ENCODE peak calls at places on chromosomes 13 and 19, in six cellular contexts. One of them, this sample, is unnamed.

GRCh38 chr19:5624154-5624663 is 1.3 kb downstream of the SAFB start:
- DNase-seq in hepatocyte: peak
- DNase-seq in neural progenitor cell: peak
- DNase-seq in OCI-LY7: peak
- DNase-seq in GM23338: peak
- DNase-seq in HCT116: no peak
- DNase-seq in this sample: peak

GRCh38 chr13:104086205-104086604 is 1020.0 kb upstream of the SLC10A2 start:
- DNase-seq in hepatocyte: no peak
- DNase-seq in neural progenitor cell: no peak
- DNase-seq in OCI-LY7: no peak
- DNase-seq in GM23338: no peak
- DNase-seq in HCT116: no peak
- DNase-seq in this sample: no peak

GRCh38 chr13:92187378-92187989 is 789.1 kb downstream of the GPC5 start:
- DNase-seq in hepatocyte: peak
- DNase-seq in neural progenitor cell: peak
- DNase-seq in OCI-LY7: peak
- DNase-seq in GM23338: peak
- DNase-seq in HCT116: no peak
- DNase-seq in this sample: peak

GRCh38 chr19:49475191-49475932 is 1.3 kb downstream of the FLT3LG start:
- DNase-seq in hepatocyte: no peak
- DNase-seq in neural progenitor cell: no peak
- DNase-seq in OCI-LY7: no peak
- DNase-seq in GM23338: no peak
- DNase-seq in HCT116: no peak
- DNase-seq in this sample: no peak

GRCh38 chr13:26548251-26548765 is 9.2 kb upstream of the WASF3 start:
- DNase-seq in hepatocyte: no peak
- DNase-seq in neural progenitor cell: no peak
- DNase-seq in OCI-LY7: no peak
- DNase-seq in GM23338: no peak
- DNase-seq in HCT116: no peak
- DNase-seq in this sample: no peak

GRCh38 chr19:7554990-7555864 is 19.7 kb downstream of the PNPLA6 start:
- DNase-seq in hepatocyte: no peak
- DNase-seq in neural progenitor cell: peak
- DNase-seq in OCI-LY7: peak
- DNase-seq in GM23338: peak
- DNase-seq in HCT116: no peak
- DNase-seq in this sample: no peak

GRCh38 chr19:3404324-3405260 is 38.2 kb downstream of the NFIC start:
- DNase-seq in hepatocyte: peak
- DNase-seq in neural progenitor cell: no peak
- DNase-seq in OCI-LY7: no peak
- DNase-seq in GM23338: peak
- DNase-seq in HCT116: no peak
- DNase-seq in this sample: no peak

GRCh38 chr13:27638521-27638920 is 16.8 kb downstream of the POLR1D start:
- DNase-seq in hepatocyte: no peak
- DNase-seq in neural progenitor cell: no peak
- DNase-seq in OCI-LY7: no peak
- DNase-seq in GM23338: no peak
- DNase-seq in HCT116: no peak
- DNase-seq in this sample: no peak

GRCh38 chr13:83350569-83350968 is 531.7 kb downstream of the SLITRK1 start:
- DNase-seq in hepatocyte: no peak
- DNase-seq in neural progenitor cell: no peak
- DNase-seq in OCI-LY7: no peak
- DNase-seq in GM23338: no peak
- DNase-seq in HCT116: no peak
- DNase-seq in this sample: peak

GRCh38 chr13:71624641-71625040 is 242.4 kb downstream of the DACH1 start:
- DNase-seq in hepatocyte: no peak
- DNase-seq in neural progenitor cell: peak
- DNase-seq in OCI-LY7: no peak
- DNase-seq in GM23338: no peak
- DNase-seq in HCT116: no peak
- DNase-seq in this sample: no peak

GRCh38 chr19:3270908-3271307 is 46.4 kb downstream of the CELF5 start:
- DNase-seq in hepatocyte: peak
- DNase-seq in neural progenitor cell: peak
- DNase-seq in OCI-LY7: peak
- DNase-seq in GM23338: peak
- DNase-seq in HCT116: peak
- DNase-seq in this sample: peak

GRCh38 chr19:14383898-14384669 is 2.8 kb downstream of the ADGRE5 start:
- DNase-seq in hepatocyte: no peak
- DNase-seq in neural progenitor cell: no peak
- DNase-seq in OCI-LY7: peak
- DNase-seq in GM23338: no peak
- DNase-seq in HCT116: no peak
- DNase-seq in this sample: peak

GRCh38 chr19:47613165-47614146 is 4.5 kb downstream of the BICRA start:
- DNase-seq in hepatocyte: peak
- DNase-seq in neural progenitor cell: peak
- DNase-seq in OCI-LY7: no peak
- DNase-seq in GM23338: peak
- DNase-seq in HCT116: no peak
- DNase-seq in this sample: no peak

GRCh38 chr19:54653181-54653809 is 9.5 kb upstream of the LILRB4 start:
- DNase-seq in hepatocyte: no peak
- DNase-seq in neural progenitor cell: no peak
- DNase-seq in OCI-LY7: peak
- DNase-seq in GM23338: peak
- DNase-seq in HCT116: peak
- DNase-seq in this sample: peak

GRCh38 chr13:101157261-101157660 is 259.0 kb downstream of the NALCN start:
- DNase-seq in hepatocyte: no peak
- DNase-seq in neural progenitor cell: peak
- DNase-seq in OCI-LY7: no peak
- DNase-seq in GM23338: peak
- DNase-seq in HCT116: no peak
- DNase-seq in this sample: no peak

GRCh38 chr13:100818706-100819105 is 144.1 kb upstream of the TMTC4 start:
- DNase-seq in hepatocyte: no peak
- DNase-seq in neural progenitor cell: no peak
- DNase-seq in OCI-LY7: no peak
- DNase-seq in GM23338: no peak
- DNase-seq in HCT116: no peak
- DNase-seq in this sample: no peak

GRCh38 chr13:42996584-42996983 is 4.5 kb upstream of the EPSTI1 start:
- DNase-seq in hepatocyte: no peak
- DNase-seq in neural progenitor cell: no peak
- DNase-seq in OCI-LY7: no peak
- DNase-seq in GM23338: no peak
- DNase-seq in HCT116: peak
- DNase-seq in this sample: peak

GRCh38 chr13:70108276-70108845 is at the start of gene KLHL1:
- DNase-seq in hepatocyte: no peak
- DNase-seq in neural progenitor cell: peak
- DNase-seq in OCI-LY7: no peak
- DNase-seq in GM23338: peak
- DNase-seq in HCT116: no peak
- DNase-seq in this sample: no peak

DNA sequence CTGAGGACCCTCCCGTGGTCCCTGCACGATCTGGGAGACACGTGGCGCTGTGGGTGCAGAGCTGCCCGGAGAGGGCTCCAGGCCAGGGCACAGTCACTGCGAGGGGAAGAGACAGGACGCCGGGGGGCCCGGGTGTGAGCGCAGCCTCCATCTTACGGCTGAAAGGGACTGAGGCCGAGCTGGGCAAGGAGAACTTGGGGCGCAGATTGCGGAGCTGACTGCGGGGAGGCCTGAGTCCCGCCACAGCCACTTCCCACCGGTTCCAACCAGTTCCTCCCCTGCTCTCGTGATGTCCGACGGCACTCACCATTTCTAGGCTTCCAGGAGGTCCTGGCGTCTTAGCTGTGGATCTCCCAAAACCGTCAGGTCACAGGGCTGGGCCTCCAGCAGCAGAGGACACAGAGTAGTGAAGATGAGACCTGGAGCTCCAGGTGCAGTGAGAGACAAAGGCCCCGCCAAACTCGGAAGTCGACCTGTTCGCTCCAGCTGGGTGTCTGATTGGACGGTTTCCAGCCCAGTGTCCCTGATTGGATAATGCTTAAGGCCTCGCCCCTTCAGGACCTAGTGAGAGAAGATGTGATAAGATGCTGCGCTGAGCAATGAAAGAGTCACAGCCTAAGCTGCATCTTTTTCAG is 4.8 kb upstream of the ZNF253 start:
- DNase-seq in hepatocyte: peak
- DNase-seq in neural progenitor cell: peak
- DNase-seq in OCI-LY7: no peak
- DNase-seq in GM23338: peak
- DNase-seq in HCT116: no peak
- DNase-seq in this sample: no peak
- TF ChIP-seq EZH2phosphoT487 in hepatocyte: no peak
- TF ChIP-seq EZH2phosphoT487 in neural progenitor cell: no peak
- TF ChIP-seq EZH2phosphoT487 in OCI-LY7: no peak
- TF ChIP-seq EZH2phosphoT487 in GM23338: no peak
- TF ChIP-seq EZH2phosphoT487 in HCT116: no peak
- TF ChIP-seq EZH2phosphoT487 in this sample: no peak

DNA sequence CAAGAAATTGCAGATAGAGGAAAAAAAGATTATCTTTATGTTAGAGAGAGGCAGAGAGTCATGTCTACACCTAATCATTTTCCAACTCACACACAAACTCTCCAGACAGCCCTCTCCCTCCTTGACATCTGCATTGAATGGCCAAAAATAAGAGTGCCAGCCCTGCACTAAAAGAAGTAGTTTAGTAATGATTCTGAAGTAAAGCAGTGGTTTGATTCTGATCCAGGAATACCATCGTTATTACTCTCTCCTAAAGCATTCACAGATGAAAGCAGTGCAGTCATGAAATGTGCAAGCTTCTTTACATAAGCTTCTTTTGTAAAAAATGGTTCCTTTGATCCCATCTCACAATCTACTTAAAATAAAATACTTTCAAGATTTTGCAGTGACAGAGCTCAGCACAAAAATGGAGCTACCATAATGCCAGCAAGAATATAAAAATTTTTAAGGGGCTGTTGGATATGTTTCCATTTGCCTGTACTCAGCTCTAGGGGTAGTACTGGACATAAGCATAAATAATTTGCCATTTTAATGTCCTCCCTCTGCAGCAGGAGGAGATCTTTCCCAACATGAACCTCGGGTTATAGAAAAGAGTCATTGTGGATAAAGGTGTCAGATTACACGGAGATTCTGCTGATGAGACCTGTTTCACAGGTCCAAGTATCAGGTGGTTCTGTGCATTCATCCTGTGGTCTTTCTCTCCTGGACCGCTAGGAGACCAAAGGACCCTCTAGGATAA is 406.3 kb downstream of the DCT start:
- DNase-seq in hepatocyte: no peak
- DNase-seq in neural progenitor cell: no peak
- DNase-seq in OCI-LY7: no peak
- DNase-seq in GM23338: peak
- DNase-seq in HCT116: no peak
- DNase-seq in this sample: peak
- TF ChIP-seq EZH2phosphoT487 in hepatocyte: no peak
- TF ChIP-seq EZH2phosphoT487 in neural progenitor cell: no peak
- TF ChIP-seq EZH2phosphoT487 in OCI-LY7: no peak
- TF ChIP-seq EZH2phosphoT487 in GM23338: no peak
- TF ChIP-seq EZH2phosphoT487 in HCT116: no peak
- TF ChIP-seq EZH2phosphoT487 in this sample: no peak

GRCh38 chr13:39417643-39418042 is 185.3 kb downstream of the LHFPL6 start:
- DNase-seq in hepatocyte: peak
- DNase-seq in neural progenitor cell: peak
- DNase-seq in OCI-LY7: no peak
- DNase-seq in GM23338: peak
- DNase-seq in HCT116: no peak
- DNase-seq in this sample: peak
- TF ChIP-seq EZH2phosphoT487 in hepatocyte: no peak
- TF ChIP-seq EZH2phosphoT487 in neural progenitor cell: no peak
- TF ChIP-seq EZH2phosphoT487 in OCI-LY7: no peak
- TF ChIP-seq EZH2phosphoT487 in GM23338: no peak
- TF ChIP-seq EZH2phosphoT487 in HCT116: no peak
- TF ChIP-seq EZH2phosphoT487 in this sample: no peak

GRCh38 chr19:372306-372890 is 27.8 kb upstream of the MIER2 start:
- DNase-seq in hepatocyte: peak
- DNase-seq in neural progenitor cell: no peak
- DNase-seq in OCI-LY7: no peak
- DNase-seq in GM23338: no peak
- DNase-seq in HCT116: no peak
- DNase-seq in this sample: no peak
- TF ChIP-seq EZH2phosphoT487 in hepatocyte: no peak
- TF ChIP-seq EZH2phosphoT487 in neural progenitor cell: no peak
- TF ChIP-seq EZH2phosphoT487 in OCI-LY7: no peak
- TF ChIP-seq EZH2phosphoT487 in GM23338: no peak
- TF ChIP-seq EZH2phosphoT487 in HCT116: no peak
- TF ChIP-seq EZH2phosphoT487 in this sample: no peak

GRCh38 chr13:106492576-106493323 is 42.7 kb downstream of the EFNB2 start:
- DNase-seq in hepatocyte: no peak
- DNase-seq in neural progenitor cell: no peak
- DNase-seq in OCI-LY7: no peak
- DNase-seq in GM23338: no peak
- DNase-seq in HCT116: no peak
- DNase-seq in this sample: no peak

GRCh38 chr13:106491463-106491862 is 44.0 kb downstream of the EFNB2 start:
- DNase-seq in hepatocyte: no peak
- DNase-seq in neural progenitor cell: no peak
- DNase-seq in OCI-LY7: no peak
- DNase-seq in GM23338: no peak
- DNase-seq in HCT116: no peak
- DNase-seq in this sample: no peak

GRCh38 chr13:106490887-106491321 is 44.6 kb downstream of the EFNB2 start:
- DNase-seq in hepatocyte: no peak
- DNase-seq in neural progenitor cell: no peak
- DNase-seq in OCI-LY7: no peak
- DNase-seq in GM23338: no peak
- DNase-seq in HCT116: no peak
- DNase-seq in this sample: no peak

GRCh38 chr13:106493569-106493968 is 41.9 kb downstream of the EFNB2 start:
- DNase-seq in hepatocyte: no peak
- DNase-seq in neural progenitor cell: no peak
- DNase-seq in OCI-LY7: no peak
- DNase-seq in GM23338: no peak
- DNase-seq in HCT116: no peak
- DNase-seq in this sample: no peak

GRCh38 chr13:106491928-106492327 is 43.5 kb downstream of the EFNB2 start:
- DNase-seq in hepatocyte: no peak
- DNase-seq in neural progenitor cell: no peak
- DNase-seq in OCI-LY7: no peak
- DNase-seq in GM23338: no peak
- DNase-seq in HCT116: no peak
- DNase-seq in this sample: no peak
- TF ChIP-seq EZH2phosphoT487 in hepatocyte: no peak
- TF ChIP-seq EZH2phosphoT487 in neural progenitor cell: no peak
- TF ChIP-seq EZH2phosphoT487 in OCI-LY7: no peak
- TF ChIP-seq EZH2phosphoT487 in GM23338: no peak
- TF ChIP-seq EZH2phosphoT487 in HCT116: no peak
- TF ChIP-seq EZH2phosphoT487 in this sample: no peak

This sample was measured in PC-3.